ENCODE peak calls at places on chromosomes 12 and 14, in seven cellular contexts. U is SK-N-SH, H is GM12891, D is H1, W is GM12878, Y is HepG2, J is K562. B is an unnamed sample.

GRCh38 chr12:93918262-93918661 is 230.1 kb upstream of the PLXNC1 start:
- DNase-seq in U (no peak), H (no peak), D (no peak), W (no peak), Y (no peak), J (no peak), B (no peak)

GRCh38 chr14:90846511-90846910 is 30.3 kb upstream of the TTC7B start:
- DNase-seq in U (no peak), H (no peak), D (no peak), W (no peak), Y (no peak), J (no peak), B (no peak)

GRCh38 chr12:32777776-32778175 is 22.1 kb upstream of the YARS2 start:
- DNase-seq in U (no peak), H (no peak), D (no peak), W (no peak), Y (no peak), J (no peak), B (no peak)

GRCh38 chr12:13727707-13728147 is 253.7 kb downstream of the GRIN2B start:
- DNase-seq in U (no peak), H (no peak), D (no peak), W (no peak), Y (no peak), J (no peak), B (no peak)

GRCh38 chr12:70576341-70577282 is 60.6 kb downstream of the PTPRB start:
- DNase-seq in U (peak), H (no peak), D (no peak), W (peak), Y (peak), J (peak), B (no peak)

GRCh38 chr12:76037130-76038105 is 5.8 kb upstream of the PHLDA1 start:
- DNase-seq in U (peak), H (no peak), D (no peak), W (peak), Y (peak), J (peak), B (no peak)

GRCh38 chr14:95235351-95235750 is 78.0 kb upstream of the DICER1 start:
- DNase-seq in U (peak), H (no peak), D (no peak), W (no peak), Y (no peak), J (no peak), B (no peak)

GRCh38 chr14:52015411-52016030 is 26.2 kb downstream of the RTRAF start:
- DNase-seq in U (peak), H (no peak), D (no peak), W (no peak), Y (peak), J (no peak), B (no peak)

GRCh38 chr14:80003138-80003537 is 208.2 kb downstream of the DIO2 start:
- DNase-seq in U (no peak), H (no peak), D (no peak), W (no peak), Y (peak), J (no peak), B (no peak)

GRCh38 chr12:75981773-75982564 is 49.6 kb downstream of the PHLDA1 start:
- DNase-seq in U (no peak), H (no peak), D (no peak), W (no peak), Y (no peak), J (peak), B (no peak)

GRCh38 chr14:71395151-71395604 is 487.9 kb downstream of the PCNX1 start:
- DNase-seq in U (no peak), H (no peak), D (no peak), W (no peak), Y (no peak), J (no peak), B (no peak)

GRCh38 chr12:96425973-96426372 is 25.7 kb upstream of the CDK17 start:
- DNase-seq in U (no peak), H (no peak), D (no peak), W (no peak), Y (no peak), J (no peak), B (no peak)

GRCh38 chr14:94388027-94388895 is at the start of gene SERPINA1:
- DNase-seq in U (no peak), H (no peak), D (no peak), W (no peak), Y (peak), J (no peak), B (no peak)

GRCh38 chr14:74014299-74014698 is 4.8 kb downstream of the ENTPD5 start:
- DNase-seq in U (no peak), H (no peak), D (no peak), W (no peak), Y (peak), J (no peak), B (no peak)

GRCh38 chr14:25231006-25231405 is 181.1 kb upstream of the STXBP6 start:
- DNase-seq in U (no peak), H (no peak), D (no peak), W (no peak), Y (no peak), J (no peak), B (no peak)

GRCh38 chr12:132322206-132323132 is 6.9 kb downstream of the GALNT9 start:
- DNase-seq in U (no peak), H (no peak), D (no peak), W (no peak), Y (no peak), J (no peak), B (no peak)

GRCh38 chr12:129863938-129864337 is 39.9 kb downstream of the TMEM132D start:
- DNase-seq in U (no peak), H (no peak), D (no peak), W (no peak), Y (no peak), J (no peak), B (no peak)

GRCh38 chr14:52023518-52023917 is 34.2 kb downstream of the RTRAF start:
- DNase-seq in U (no peak), H (no peak), D (no peak), W (no peak), Y (no peak), J (no peak), B (no peak)

GRCh38 chr12:75944905-75945412 is 86.6 kb downstream of the PHLDA1 start:
- DNase-seq in U (no peak), H (no peak), D (no peak), W (no peak), Y (no peak), J (no peak), B (no peak)

GRCh38 chr12:49923878-49924610 is 20.3 kb upstream of the FAIM2 start:
- DNase-seq in U (no peak), H (no peak), D (no peak), W (no peak), Y (no peak), J (no peak), B (no peak)

GRCh38 chr14:65333926-65334687 is 78.4 kb upstream of the FUT8 start:
- DNase-seq in U (no peak), H (no peak), D (no peak), W (no peak), Y (no peak), J (no peak), B (no peak)

GRCh38 chr14:92579244-92579643 is 65.7 kb downstream of the RIN3 start:
- DNase-seq in U (no peak), H (no peak), D (no peak), W (no peak), Y (no peak), J (no peak), B (no peak)

GRCh38 chr14:100622708-100623485 is 35.7 kb upstream of the BEGAIN start:
- DNase-seq in U (no peak), H (no peak), D (no peak), W (no peak), Y (no peak), J (no peak), B (no peak)

GRCh38 chr12:91381309-91381804 is 198.7 kb upstream of the DCN start:
- DNase-seq in U (peak), H (peak), D (peak), W (peak), Y (no peak), J (no peak), B (no peak)

GRCh38 chr14:96578619-96579018 is 76.4 kb downstream of the PAPOLA start:
- DNase-seq in U (no peak), H (no peak), D (no peak), W (no peak), Y (no peak), J (no peak), B (no peak)

GRCh38 chr14:104743461-104744380 is 9.2 kb upstream of the SIVA1 start:
- DNase-seq in U (no peak), H (no peak), D (no peak), W (no peak), Y (no peak), J (no peak), B (no peak)

GRCh38 chr12:27190761-27191160 is 53.3 kb upstream of the STK38L start:
- DNase-seq in U (no peak), H (no peak), D (no peak), W (no peak), Y (no peak), J (no peak), B (no peak)

GRCh38 chr12:32776258-32776657 is 20.6 kb upstream of the YARS2 start:
- DNase-seq in U (no peak), H (no peak), D (no peak), W (no peak), Y (no peak), J (no peak), B (no peak)

GRCh38 chr12:65999564-66000280 is 130.8 kb downstream of the LLPH start:
- DNase-seq in U (no peak), H (no peak), D (no peak), W (no peak), Y (no peak), J (no peak), B (no peak)

GRCh38 chr14:23366163-23366921 is 1.4 kb upstream of the EFS start:
- DNase-seq in U (peak), H (no peak), D (no peak), W (no peak), Y (no peak), J (peak), B (no peak)

GRCh38 chr12:46386877-46387629 is 14.5 kb upstream of the SLC38A2 start:
- DNase-seq in U (no peak), H (no peak), D (no peak), W (no peak), Y (no peak), J (no peak), B (no peak)

GRCh38 chr12:754238-754816 is 1.9 kb downstream of the WNK1 start:
- DNase-seq in U (no peak), H (no peak), D (no peak), W (no peak), Y (no peak), J (no peak), B (no peak)

GRCh38 chr12:131452444-131452860 is 258.4 kb upstream of the SFSWAP start:
- DNase-seq in U (no peak), H (no peak), D (no peak), W (no peak), Y (peak), J (peak), B (no peak)

GRCh38 chr12:117120787-117121186 is 21.6 kb upstream of the TESC start:
- DNase-seq in U (no peak), H (no peak), D (no peak), W (no peak), Y (no peak), J (no peak), B (no peak)

GRCh38 chr12:106369624-106370346 is 12.2 kb downstream of the POLR3B start:
- DNase-seq in U (no peak), H (no peak), D (no peak), W (no peak), Y (no peak), J (no peak), B (no peak)

GRCh38 chr12:47889040-47889439 is 15.8 kb downstream of the VDR start:
- DNase-seq in U (no peak), H (no peak), D (no peak), W (no peak), Y (no peak), J (no peak), B (no peak)
- TF ChIP-seq POLR2AphosphoS5 in U (no peak), H (no peak), D (no peak), W (no peak), Y (no peak), J (no peak), B (no peak)

GRCh38 chr12:19624401-19624930 is 185.2 kb downstream of the AEBP2 start:
- DNase-seq in U (no peak), H (no peak), D (no peak), W (no peak), Y (no peak), J (no peak), B (no peak)
- TF ChIP-seq TAF1 in U (no peak), H (no peak), D (no peak), W (no peak), Y (no peak), J (no peak), B (no peak)

GRCh38 chr12:108312885-108313203 is 26.3 kb downstream of the CMKLR1 start:
- DNase-seq in U (peak), H (no peak), D (no peak), W (no peak), Y (peak), J (no peak), B (no peak)
- TF ChIP-seq POLR2AphosphoS5 in U (peak), H (no peak), D (no peak), W (no peak), Y (no peak), J (no peak), B (no peak)

GRCh38 chr12:87329076-87329863 is 699.9 kb downstream of the C12orf50 start:
- DNase-seq in U (no peak), H (no peak), D (no peak), W (no peak), Y (no peak), J (no peak), B (no peak)

GRCh38 chr12:87320724-87321123 is 708.5 kb downstream of the C12orf50 start:
- DNase-seq in U (no peak), H (no peak), D (no peak), W (no peak), Y (no peak), J (no peak), B (no peak)

GRCh38 chr12:87323369-87323768 is 705.8 kb downstream of the C12orf50 start:
- DNase-seq in U (no peak), H (no peak), D (no peak), W (no peak), Y (no peak), J (no peak), B (no peak)
- TF ChIP-seq TAF1 in U (no peak), H (no peak), D (no peak), W (no peak), Y (no peak), J (no peak), B (no peak)